ENCODE peak calls at places on chromosomes 5 and 9, in six cellular contexts. B, Z, W, O, S and T are unnamed samples.

GRCh38 chr5:104793452-104794120 is 1231.0 kb upstream of the NUDT12 start:
- DNase-seq in W (no peak), S (no peak), B (no peak), O (no peak), Z (no peak), T (peak; percentile 32)

GRCh38 chr9:107484117-107484723 is 5.3 kb downstream of the KLF4 start:
- DNase-seq in B (peak; percentile 29), S (peak; percentile 7), Z (peak; percentile 64), W (peak; percentile 52), O (no peak), T (peak; percentile 79)

GRCh38 chr5:132813599-132814440 is 718 bp downstream of the SOWAHA start:
- DNase-seq in W (peak; percentile 86), S (no peak), O (peak; percentile 80), Z (no peak), B (no peak), T (no peak)

GRCh38 chr9:96150324-96151023 is 151.5 kb downstream of the HSD17B3 start:
- DNase-seq in B (no peak), Z (no peak), W (no peak), S (peak; percentile 57), O (no peak), T (no peak)

GRCh38 chr9:133008406-133008805 is 22.4 kb upstream of the GTF3C5 start:
- DNase-seq in O (no peak), Z (no peak), S (no peak), B (no peak), W (no peak), T (no peak)

GRCh38 chr9:88197781-88198345 is 59.6 kb upstream of the SPATA31C2 start:
- DNase-seq in Z (no peak), O (no peak), S (no peak), W (peak; percentile 36), B (no peak), T (no peak)

GRCh38 chr9:134325096-134325812 is 1.0 kb upstream of the RXRA start:
- DNase-seq in W (no peak), Z (no peak), B (peak; percentile 64), O (no peak), S (no peak), T (no peak)

GRCh38 chr9:113929634-113930092 is 53.6 kb downstream of the ZNF618 start:
- DNase-seq in S (no peak), W (no peak), Z (no peak), O (no peak), B (no peak), T (no peak)

GRCh38 chr9:122113574-122113973 is 20.5 kb upstream of the TTLL11 start:
- DNase-seq in Z (no peak), W (peak; percentile 11), B (no peak), O (no peak), S (no peak), T (no peak)

GRCh38 chr5:8458038-8458383 is 589.1 kb downstream of the MTRR start:
- DNase-seq in O (no peak), B (no peak), S (no peak), Z (no peak), W (no peak), T (no peak)
- TF ChIP-seq YY1 in O (no peak), B (no peak), S (no peak), Z (no peak), W (no peak), T (no peak)

GRCh38 chr5:56527174-56527573 is 288.2 kb upstream of the MAP3K1 start:
- DNase-seq in W (no peak), B (no peak), Z (no peak), S (no peak), O (no peak), T (no peak)
- H3K4me1 ChIP-seq in W (no peaks in the 10 kb centered on the region), B (no peaks in the 10 kb centered on the region), Z (peaks cover 16% of the 10 kb centered on the region), S (no peaks in the 10 kb centered on the region), O (no peaks in the 10 kb centered on the region), T (no peaks in the 10 kb centered on the region)

GRCh38 chr5:112863549-112863948 is 2.5 kb downstream of the SRP19 start:
- DNase-seq in O (no peak), B (no peak), Z (no peak), W (no peak), S (no peak), T (no peak)
- H3K4me3 ChIP-seq in O (no peak overlapping the region), B (no peak overlapping the region), Z (no peak overlapping the region), W (peak overlapping the region; percentile 35), S (no peak overlapping the region), T (peak overlapping the region; percentile 6)

DNA sequence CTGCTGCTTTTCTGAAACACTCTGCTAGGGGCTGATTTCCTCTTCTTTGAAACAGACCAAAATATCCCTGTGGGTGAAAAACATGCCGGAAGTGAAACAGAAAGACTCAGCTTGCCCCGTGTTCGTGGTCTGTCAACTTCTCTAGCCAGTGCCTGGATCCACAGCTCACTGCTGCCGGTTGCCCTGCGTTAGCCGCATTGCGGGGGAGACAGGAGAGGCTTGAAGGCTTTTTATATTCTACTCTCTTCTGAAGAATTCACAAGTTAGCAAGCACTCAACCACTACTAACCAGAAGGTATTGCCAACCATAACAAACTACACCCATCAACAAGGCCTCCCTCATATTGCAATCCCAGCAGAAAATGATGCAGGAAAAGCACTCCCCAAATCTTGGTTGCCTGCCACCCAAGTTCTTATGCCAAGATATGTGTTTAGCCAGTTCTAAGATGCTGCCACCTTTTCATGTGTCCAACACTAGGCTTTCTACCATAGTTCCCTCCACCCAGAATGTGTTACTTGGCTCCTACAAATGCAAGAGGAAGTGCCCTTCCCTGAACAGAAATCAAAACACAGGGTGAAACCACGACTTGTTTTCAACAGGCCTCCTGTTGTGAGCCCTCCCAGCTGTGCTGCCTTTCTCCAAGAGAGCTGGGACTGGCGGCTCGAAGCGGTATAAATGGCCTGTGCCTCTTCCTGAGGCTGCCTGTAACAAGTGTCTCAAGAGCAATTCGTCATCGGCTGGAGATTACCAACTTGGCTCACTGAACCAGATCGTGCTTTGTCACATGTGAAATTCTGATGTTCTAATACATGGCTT is 128.9 kb downstream of the SNX18 start:
- DNase-seq in W (no peak), S (peak; percentile 48), O (peak; percentile 46), Z (no peak), B (no peak), T (peak; percentile 18)
- TF ChIP-seq YY1 in W (no peak), S (no peak), O (no peak), Z (no peak), B (no peak), T (no peak)

GRCh38 chr5:14178671-14179211 is 35.6 kb downstream of the TRIO start:
- DNase-seq in B (no peak), Z (no peak), O (peak; percentile 56), S (no peak), W (no peak), T (no peak)

GRCh38 chr5:14179446-14179845 is 36.3 kb downstream of the TRIO start:
- DNase-seq in O (no peak), B (no peak), Z (no peak), S (no peak), W (no peak), T (no peak)

GRCh38 chr5:14176888-14177287 is 33.7 kb downstream of the TRIO start:
- DNase-seq in O (no peak), B (no peak), W (no peak), S (no peak), Z (no peak), T (no peak)

GRCh38 chr5:14178091-14178490 is 34.9 kb downstream of the TRIO start:
- DNase-seq in S (no peak), B (no peak), O (no peak), W (no peak), Z (no peak), T (no peak)

DNA sequence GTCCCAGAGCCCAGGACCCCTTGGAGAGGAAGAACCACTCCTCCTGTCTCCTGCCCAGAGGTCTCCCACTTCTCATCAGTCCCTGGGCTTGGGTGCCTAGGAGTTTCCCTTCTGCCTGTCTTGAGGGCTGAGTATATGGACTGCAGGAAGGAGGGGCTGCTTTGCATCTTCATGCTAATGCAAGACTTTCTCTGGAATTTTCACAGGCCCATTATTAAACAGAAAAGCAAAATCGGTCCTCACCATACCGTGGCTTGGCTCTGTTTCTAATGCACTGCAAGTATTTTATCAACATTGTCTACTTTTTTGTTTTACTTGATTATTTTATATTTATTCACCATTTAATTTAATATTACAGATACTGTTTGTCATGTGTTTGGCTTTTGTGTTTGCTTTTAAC is 34.5 kb downstream of the TRIO start:
- DNase-seq in B (no peak), S (no peak), Z (no peak), W (no peak), O (no peak), T (no peak)
- H3K4me1 ChIP-seq in B (no peaks in the 10 kb centered on the region), S (peaks cover 46% of the 10 kb centered on the region), Z (peaks cover 83% of the 10 kb centered on the region), W (peaks cover 72% of the 10 kb centered on the region), O (peaks cover 17% of the 10 kb centered on the region), T (peaks cover 6% of the 10 kb centered on the region)

DNA sequence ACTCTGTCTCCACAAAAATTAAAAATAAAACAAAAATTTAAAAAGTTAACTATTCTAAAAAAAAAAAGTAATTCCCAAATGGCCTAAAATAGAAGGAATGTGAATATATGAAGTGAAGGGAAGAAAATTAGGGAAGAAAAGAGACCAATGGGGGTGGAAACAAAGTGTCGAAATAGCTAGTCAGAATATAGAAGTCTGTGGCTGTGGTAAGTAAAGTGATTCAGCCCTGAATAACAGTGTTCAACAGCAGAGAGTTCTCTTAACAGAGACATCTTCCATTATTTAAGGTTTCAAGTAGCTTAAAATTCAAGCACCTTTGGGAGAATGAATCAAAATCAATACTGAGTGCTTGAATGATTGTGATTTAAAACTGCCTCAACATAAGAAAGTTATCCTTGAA is 51.7 kb downstream of the LPAR1 start:
- DNase-seq in B (no peak), W (no peak), Z (no peak), S (no peak), O (no peak), T (no peak)
- H3K4me3 ChIP-seq in B (no peak overlapping the region), W (no peak overlapping the region), Z (no peak overlapping the region), S (no peak overlapping the region), O (no peak overlapping the region), T (no peak overlapping the region)

GRCh38 chr5:111398013-111398412 is 114.3 kb downstream of the STARD4 start:
- DNase-seq in S (no peak), B (no peak), O (no peak), W (no peak), Z (no peak), T (no peak)

GRCh38 chr5:111389390-111390082 is 122.8 kb downstream of the STARD4 start:
- DNase-seq in B (no peak), O (no peak), Z (peak; percentile 31), S (no peak), W (no peak), T (no peak)

GRCh38 chr5:111392181-111392580 is 120.2 kb downstream of the STARD4 start:
- DNase-seq in O (no peak), W (no peak), B (no peak), Z (no peak), S (no peak), T (no peak)

GRCh38 chr5:111399113-111399512 is 113.2 kb downstream of the STARD4 start:
- DNase-seq in Z (no peak), W (no peak), S (no peak), B (no peak), O (no peak), T (no peak)

GRCh38 chr5:111394580-111394979 is 117.8 kb downstream of the STARD4 start:
- DNase-seq in S (no peak), O (no peak), Z (no peak), B (no peak), W (no peak), T (no peak)
- TF ChIP-seq YY1 in S (no peak), O (no peak), Z (no peak), B (no peak), W (no peak), T (no peak)